ENCODE peak calls at places on chromosomes 12 and 14, in nine cellular contexts. I, P, A, Z, J, L, W, T and B are unnamed samples.

GRCh38 chr14:93320489-93320888 is 12.3 kb downstream of the BTBD7 start:
- DNase-seq in I (no peak), P (no peak), A (no peak), Z (no peak), J (no peak), L (no peak), W (peak), T (no peak), B (no peak)

GRCh38 chr12:112349440-112349839 is 32.8 kb downstream of the HECTD4 start:
- DNase-seq in I (no peak), P (no peak), A (no peak), Z (no peak), J (no peak), L (no peak), W (peak), T (no peak), B (no peak)

GRCh38 chr12:14768823-14769405 is 34.4 kb downstream of the WBP11 start:
- DNase-seq in I (no peak), P (no peak), A (no peak), Z (no peak), J (peak), L (no peak), W (peak), T (no peak), B (no peak)

GRCh38 chr12:84408936-84409335 is 503.7 kb downstream of the SLC6A15 start:
- DNase-seq in I (no peak), P (no peak), A (no peak), Z (no peak), J (no peak), L (no peak), W (peak), T (no peak), B (no peak)

GRCh38 chr14:52873694-52874093 is 77.2 kb downstream of the FERMT2 start:
- DNase-seq in I (peak), P (no peak), A (no peak), Z (peak), J (no peak), L (peak), W (peak), T (no peak), B (no peak)

GRCh38 chr12:57766464-57767311 is at the start of gene CYP27B1:
- DNase-seq in I (no peak), P (no peak), A (no peak), Z (no peak), J (peak), L (no peak), W (no peak), T (peak), B (no peak)

GRCh38 chr14:61662437-61663311 is 32.6 kb upstream of the HIF1A start:
- DNase-seq in I (no peak), P (peak), A (peak), Z (no peak), J (no peak), L (peak), W (peak), T (no peak), B (peak)

GRCh38 chr12:25800101-25800500 is 158.4 kb upstream of the RASSF8 start:
- DNase-seq in I (no peak), P (no peak), A (no peak), Z (no peak), J (no peak), L (no peak), W (no peak), T (no peak), B (no peak)

GRCh38 chr14:83988274-83988673 is 1541.7 kb upstream of the FLRT2 start:
- DNase-seq in I (no peak), P (no peak), A (no peak), Z (no peak), J (no peak), L (no peak), W (no peak), T (no peak), B (no peak)

GRCh38 chr12:131123817-131124216 is 170.1 kb downstream of the ADGRD1 start:
- DNase-seq in I (no peak), P (no peak), A (no peak), Z (no peak), J (no peak), L (no peak), W (no peak), T (no peak), B (no peak)

GRCh38 chr14:47509957-47510356 is 165.4 kb downstream of the MDGA2 start:
- DNase-seq in I (no peak), P (no peak), A (no peak), Z (no peak), J (no peak), L (no peak), W (no peak), T (no peak), B (no peak)

GRCh38 chr12:122312926-122313325 is 46.6 kb upstream of the VPS33A start:
- DNase-seq in I (no peak), P (no peak), A (no peak), Z (no peak), J (no peak), L (no peak), W (no peak), T (no peak), B (no peak)

GRCh38 chr14:88998027-88998426 is 173.6 kb downstream of the TTC8 start:
- DNase-seq in I (no peak), P (no peak), A (no peak), Z (no peak), J (no peak), L (no peak), W (no peak), T (no peak), B (no peak)

GRCh38 chr12:56222531-56222895 is 791 bp upstream of the RNF41 start:
- DNase-seq in I (no peak), P (no peak), A (no peak), Z (no peak), J (no peak), L (no peak), W (no peak), T (no peak), B (no peak)

GRCh38 chr12:122944588-122944987 is 21.7 kb downstream of the ABCB9 start:
- DNase-seq in I (peak), P (peak), A (peak), Z (no peak), J (no peak), L (no peak), W (peak), T (no peak), B (peak)

GRCh38 chr14:31106768-31107167 is 80.6 kb upstream of the STRN3 start:
- DNase-seq in I (no peak), P (no peak), A (no peak), Z (peak), J (no peak), L (no peak), W (no peak), T (no peak), B (no peak)

GRCh38 chr14:96051642-96052540 is 12.7 kb downstream of the C14orf132 start:
- DNase-seq in I (no peak), P (no peak), A (no peak), Z (no peak), J (no peak), L (no peak), W (no peak), T (no peak), B (no peak)

GRCh38 chr14:73718742-73719251 is 4.6 kb upstream of the PNMA1 start:
- DNase-seq in I (no peak), P (no peak), A (no peak), Z (no peak), J (peak), L (no peak), W (no peak), T (no peak), B (no peak)

GRCh38 chr12:53115112-53115890 is 12.0 kb downstream of the SOAT2 start:
- DNase-seq in I (no peak), P (no peak), A (no peak), Z (no peak), J (no peak), L (no peak), W (no peak), T (no peak), B (no peak)

GRCh38 chr12:2607881-2608607 is 186.7 kb upstream of the FKBP4 start:
- DNase-seq in I (no peak), P (no peak), A (no peak), Z (no peak), J (no peak), L (no peak), W (no peak), T (no peak), B (no peak)
- H3K4me3 ChIP-seq in I (no peak), P (no peak), A (no peak), Z (no peak), J (no peak), L (no peak), W (no peak), T (no peak), B (no peak)

GRCh38 chr14:91313154-91313850 is 68.8 kb upstream of the GPR68 start:
- DNase-seq in I (no peak), P (no peak), A (no peak), Z (no peak), J (no peak), L (no peak), W (no peak), T (no peak), B (no peak)

GRCh38 chr14:91316761-91317160 is 72.3 kb upstream of the GPR68 start:
- DNase-seq in I (no peak), P (no peak), A (no peak), Z (no peak), J (no peak), L (no peak), W (no peak), T (no peak), B (no peak)

GRCh38 chr14:91313852-91314251 is 69.3 kb upstream of the GPR68 start:
- DNase-seq in I (no peak), P (no peak), A (no peak), Z (no peak), J (no peak), L (no peak), W (no peak), T (no peak), B (no peak)

GRCh38 chr14:91317381-91318313 is 73.1 kb upstream of the GPR68 start:
- DNase-seq in I (no peak), P (no peak), A (no peak), Z (no peak), J (peak), L (peak), W (no peak), T (peak), B (no peak)

GRCh38 chr14:91315844-91316267 is 71.4 kb upstream of the GPR68 start:
- DNase-seq in I (no peak), P (no peak), A (no peak), Z (no peak), J (no peak), L (no peak), W (no peak), T (no peak), B (no peak)
- TF ChIP-seq CTCF in I (no peak), P (no peak), A (no peak), Z (no peak), J (no peak), L (no peak), W (no peak), T (no peak), B (no peak)

DNA sequence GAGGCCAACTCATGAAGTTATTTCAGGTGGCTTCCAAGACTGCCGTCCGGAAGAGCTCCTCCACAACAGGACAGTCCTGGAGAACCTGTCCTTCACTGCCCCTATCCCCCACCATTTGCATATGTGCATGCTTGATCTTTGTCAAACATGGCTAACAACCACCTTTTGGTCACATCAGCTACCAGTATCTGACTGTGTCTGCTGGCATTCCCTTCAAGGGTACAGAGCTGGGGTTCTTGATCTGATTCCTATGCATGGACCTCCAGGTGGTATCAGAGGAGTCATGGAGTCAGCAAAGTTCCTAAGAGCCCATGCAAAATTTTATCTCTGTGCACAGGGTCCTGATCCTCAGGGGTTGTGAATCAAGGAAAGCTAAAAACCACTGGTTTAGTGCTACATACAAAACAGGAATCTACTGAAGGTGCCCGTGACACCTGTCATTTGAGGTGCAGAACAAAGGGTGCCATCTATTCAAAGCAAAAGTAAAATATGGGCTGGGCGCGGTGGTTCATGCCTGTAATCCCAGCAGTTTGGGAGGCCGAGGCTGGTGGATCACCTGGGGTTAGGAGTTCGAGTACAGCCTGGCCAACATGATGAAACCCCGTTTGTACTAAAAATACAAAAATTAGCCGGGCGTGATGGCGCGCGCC is 3.8 kb downstream of the PPTC7 start:
- DNase-seq in I (no peak), P (no peak), A (no peak), Z (no peak), J (no peak), L (no peak), W (no peak), T (no peak), B (no peak)
- H3K4me3 ChIP-seq in I (no peak), P (no peak), A (no peak), Z (no peak), J (no peak), L (no peak), W (no peak), T (no peak), B (no peak)

GRCh38 chr14:55265197-55265596 is 6.0 kb upstream of the FBXO34 start:
- DNase-seq in I (no peak), P (no peak), A (no peak), Z (no peak), J (no peak), L (no peak), W (no peak), T (no peak), B (no peak)
- TF ChIP-seq CTCF in I (no peak), P (no peak), A (no peak), Z (no peak), J (no peak), L (no peak), W (no peak), T (no peak), B (no peak)

GRCh38 chr14:94466706-94467370 is 9.2 kb downstream of the SERPINA9 start:
- DNase-seq in I (no peak), P (no peak), A (no peak), Z (no peak), J (no peak), L (no peak), W (no peak), T (no peak), B (no peak)
- H3K4me3 ChIP-seq in I (no peak), P (no peak), A (no peak), Z (no peak), J (no peak), L (no peak), W (no peak), T (no peak), B (no peak)

GRCh38 chr12:109475121-109475520 is 2.0 kb downstream of the KCTD10 start:
- DNase-seq in I (no peak), P (no peak), A (no peak), Z (no peak), J (no peak), L (no peak), W (no peak), T (no peak), B (no peak)

GRCh38 chr12:109477963-109478315 is 505 bp downstream of the UBE3B start:
- DNase-seq in I (no peak), P (no peak), A (no peak), Z (no peak), J (no peak), L (no peak), W (no peak), T (no peak), B (no peak)

GRCh38 chr12:109475993-109476806 is 900 bp downstream of the KCTD10 start:
- DNase-seq in I (no peak), P (no peak), A (no peak), Z (no peak), J (no peak), L (no peak), W (peak), T (no peak), B (no peak)

GRCh38 chr12:109476807-109477184 is 304 bp downstream of the KCTD10 start:
- DNase-seq in I (no peak), P (no peak), A (no peak), Z (no peak), J (no peak), L (no peak), W (no peak), T (no peak), B (no peak)

GRCh38 chr12:109477185-109477962 is at the start of the genes KCTD10 and UBE3B:
- DNase-seq in I (peak), P (peak), A (peak), Z (peak), J (peak), L (peak), W (peak), T (peak), B (peak)
- TF ChIP-seq CTCF in I (peak), P (no peak), A (no peak), Z (no peak), J (peak), L (no peak), W (no peak), T (no peak), B (no peak)

GRCh38 chr12:92136883-92137582 is 8.6 kb downstream of the BTG1 start:
- DNase-seq in I (no peak), P (peak), A (no peak), Z (peak), J (no peak), L (no peak), W (peak), T (no peak), B (peak)
- H3K4me3 ChIP-seq in I (no peak), P (no peak), A (peak), Z (no peak), J (peak), L (no peak), W (no peak), T (peak), B (no peak)